ENCODE peak calls at places on chromosomes 2 and 18, in seven cellular contexts. One of them, this sample, is unnamed.

GRCh38 chr2:196278491-196278911 is 107.1 kb upstream of the STK17B start:
- DNase-seq in psoas muscle: peak
- DNase-seq in body of pancreas: no peak
- DNase-seq in fibroblast of lung: peak
- DNase-seq in coronary artery: no peak
- DNase-seq in heart left ventricle: no peak
- DNase-seq in BJ: no peak
- DNase-seq in this sample: no peak

GRCh38 chr2:120940726-120941256 is 205.1 kb downstream of the GLI2 start:
- DNase-seq in psoas muscle: no peak
- DNase-seq in body of pancreas: no peak
- DNase-seq in fibroblast of lung: no peak
- DNase-seq in coronary artery: no peak
- DNase-seq in heart left ventricle: no peak
- DNase-seq in BJ: no peak
- DNase-seq in this sample: no peak

GRCh38 chr2:36951574-36951973 is 14.8 kb downstream of the STRN start:
- DNase-seq in psoas muscle: no peak
- DNase-seq in body of pancreas: no peak
- DNase-seq in fibroblast of lung: peak
- DNase-seq in coronary artery: no peak
- DNase-seq in heart left ventricle: no peak
- DNase-seq in BJ: no peak
- DNase-seq in this sample: peak

GRCh38 chr2:75560022-75560767 is 544 bp downstream of the EVA1A start:
- DNase-seq in psoas muscle: no peak
- DNase-seq in body of pancreas: peak
- DNase-seq in fibroblast of lung: peak
- DNase-seq in coronary artery: no peak
- DNase-seq in heart left ventricle: no peak
- DNase-seq in BJ: no peak
- DNase-seq in this sample: no peak

GRCh38 chr2:147086715-147087114 is 758.1 kb upstream of the ACVR2A start:
- DNase-seq in psoas muscle: no peak
- DNase-seq in body of pancreas: no peak
- DNase-seq in fibroblast of lung: no peak
- DNase-seq in coronary artery: no peak
- DNase-seq in heart left ventricle: no peak
- DNase-seq in BJ: no peak
- DNase-seq in this sample: no peak

GRCh38 chr18:56563568-56563967 is 74.8 kb downstream of the TXNL1 start:
- DNase-seq in psoas muscle: no peak
- DNase-seq in body of pancreas: no peak
- DNase-seq in fibroblast of lung: no peak
- DNase-seq in coronary artery: no peak
- DNase-seq in heart left ventricle: no peak
- DNase-seq in BJ: no peak
- DNase-seq in this sample: no peak

GRCh38 chr2:161990741-161991140 is 83.3 kb downstream of the DPP4 start:
- DNase-seq in psoas muscle: no peak
- DNase-seq in body of pancreas: no peak
- DNase-seq in fibroblast of lung: peak
- DNase-seq in coronary artery: no peak
- DNase-seq in heart left ventricle: no peak
- DNase-seq in BJ: peak
- DNase-seq in this sample: no peak

GRCh38 chr2:24253303-24253919 is 78.6 kb downstream of the FAM228A start:
- DNase-seq in psoas muscle: no peak
- DNase-seq in body of pancreas: no peak
- DNase-seq in fibroblast of lung: peak
- DNase-seq in coronary artery: no peak
- DNase-seq in heart left ventricle: no peak
- DNase-seq in BJ: no peak
- DNase-seq in this sample: peak

GRCh38 chr2:96119389-96119751 is 3.0 kb upstream of the ADRA2B start:
- DNase-seq in psoas muscle: no peak
- DNase-seq in body of pancreas: no peak
- DNase-seq in fibroblast of lung: no peak
- DNase-seq in coronary artery: no peak
- DNase-seq in heart left ventricle: no peak
- DNase-seq in BJ: no peak
- DNase-seq in this sample: no peak

DNA sequence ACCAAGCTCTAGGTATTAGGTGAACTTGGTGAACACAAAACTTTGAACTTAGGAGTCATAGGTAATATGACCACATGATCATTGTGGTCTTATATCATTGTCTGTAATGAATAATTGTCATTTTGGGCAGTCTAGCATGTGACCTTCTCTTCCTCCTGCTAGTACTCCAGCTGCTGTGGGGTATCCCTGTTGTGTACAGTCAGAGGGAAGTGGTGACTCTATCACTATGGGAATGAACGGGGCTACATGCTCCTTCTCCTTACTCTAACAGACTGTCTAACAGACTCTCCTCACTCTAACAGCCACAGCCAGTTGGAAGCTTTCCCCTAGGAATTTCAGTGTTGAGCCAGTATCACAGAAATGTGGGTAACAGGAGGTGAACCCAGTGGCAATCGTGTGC is 68.2 kb upstream of the NEDD4L start:
- DNase-seq in psoas muscle: no peak
- DNase-seq in body of pancreas: no peak
- DNase-seq in fibroblast of lung: no peak
- DNase-seq in coronary artery: no peak
- DNase-seq in heart left ventricle: no peak
- DNase-seq in BJ: no peak
- DNase-seq in this sample: no peak
- H3K4me3 ChIP-seq in psoas muscle: no peak
- H3K4me3 ChIP-seq in body of pancreas: no peak
- H3K4me3 ChIP-seq in fibroblast of lung: no peak
- H3K4me3 ChIP-seq in coronary artery: no peak
- H3K4me3 ChIP-seq in heart left ventricle: no peak
- H3K4me3 ChIP-seq in BJ: no peak
- H3K4me3 ChIP-seq in this sample: no peak

GRCh38 chr2:20351555-20352229 is 1.0 kb upstream of the PUM2 start:
- DNase-seq in psoas muscle: no peak
- DNase-seq in body of pancreas: peak
- DNase-seq in fibroblast of lung: no peak
- DNase-seq in coronary artery: no peak
- DNase-seq in heart left ventricle: no peak
- DNase-seq in BJ: no peak
- DNase-seq in this sample: no peak

GRCh38 chr2:20352230-20353216 is 1.9 kb upstream of the PUM2 start:
- DNase-seq in psoas muscle: no peak
- DNase-seq in body of pancreas: no peak
- DNase-seq in fibroblast of lung: no peak
- DNase-seq in coronary artery: no peak
- DNase-seq in heart left ventricle: no peak
- DNase-seq in BJ: no peak
- DNase-seq in this sample: no peak

GRCh38 chr2:20349457-20350034 is 1.1 kb downstream of the PUM2 start:
- DNase-seq in psoas muscle: no peak
- DNase-seq in body of pancreas: no peak
- DNase-seq in fibroblast of lung: no peak
- DNase-seq in coronary artery: no peak
- DNase-seq in heart left ventricle: no peak
- DNase-seq in BJ: no peak
- DNase-seq in this sample: no peak

GRCh38 chr2:20350105-20350712 is 435 bp downstream of the PUM2 start:
- DNase-seq in psoas muscle: peak
- DNase-seq in body of pancreas: peak
- DNase-seq in fibroblast of lung: peak
- DNase-seq in coronary artery: peak
- DNase-seq in heart left ventricle: peak
- DNase-seq in BJ: no peak
- DNase-seq in this sample: peak

GRCh38 chr2:20350753-20351554 is at the start of gene PUM2:
- DNase-seq in psoas muscle: peak
- DNase-seq in body of pancreas: peak
- DNase-seq in fibroblast of lung: peak
- DNase-seq in coronary artery: peak
- DNase-seq in heart left ventricle: peak
- DNase-seq in BJ: peak
- DNase-seq in this sample: peak
- H3K4me3 ChIP-seq in psoas muscle: peak
- H3K4me3 ChIP-seq in body of pancreas: peak
- H3K4me3 ChIP-seq in fibroblast of lung: peak
- H3K4me3 ChIP-seq in coronary artery: peak
- H3K4me3 ChIP-seq in heart left ventricle: peak
- H3K4me3 ChIP-seq in BJ: peak
- H3K4me3 ChIP-seq in this sample: peak

GRCh38 chr2:64108842-64109241 is 35.4 kb downstream of the PELI1 start:
- DNase-seq in psoas muscle: no peak
- DNase-seq in body of pancreas: no peak
- DNase-seq in fibroblast of lung: no peak
- DNase-seq in coronary artery: no peak
- DNase-seq in heart left ventricle: no peak
- DNase-seq in BJ: no peak
- DNase-seq in this sample: no peak

GRCh38 chr2:64114912-64115277 is 29.3 kb downstream of the PELI1 start:
- DNase-seq in psoas muscle: no peak
- DNase-seq in body of pancreas: no peak
- DNase-seq in fibroblast of lung: no peak
- DNase-seq in coronary artery: no peak
- DNase-seq in heart left ventricle: no peak
- DNase-seq in BJ: no peak
- DNase-seq in this sample: no peak

GRCh38 chr2:64111426-64111825 is 32.8 kb downstream of the PELI1 start:
- DNase-seq in psoas muscle: no peak
- DNase-seq in body of pancreas: no peak
- DNase-seq in fibroblast of lung: no peak
- DNase-seq in coronary artery: no peak
- DNase-seq in heart left ventricle: no peak
- DNase-seq in BJ: no peak
- DNase-seq in this sample: no peak

GRCh38 chr2:64114063-64114911 is 29.9 kb downstream of the PELI1 start:
- DNase-seq in psoas muscle: no peak
- DNase-seq in body of pancreas: peak
- DNase-seq in fibroblast of lung: peak
- DNase-seq in coronary artery: no peak
- DNase-seq in heart left ventricle: no peak
- DNase-seq in BJ: peak
- DNase-seq in this sample: no peak

DNA sequence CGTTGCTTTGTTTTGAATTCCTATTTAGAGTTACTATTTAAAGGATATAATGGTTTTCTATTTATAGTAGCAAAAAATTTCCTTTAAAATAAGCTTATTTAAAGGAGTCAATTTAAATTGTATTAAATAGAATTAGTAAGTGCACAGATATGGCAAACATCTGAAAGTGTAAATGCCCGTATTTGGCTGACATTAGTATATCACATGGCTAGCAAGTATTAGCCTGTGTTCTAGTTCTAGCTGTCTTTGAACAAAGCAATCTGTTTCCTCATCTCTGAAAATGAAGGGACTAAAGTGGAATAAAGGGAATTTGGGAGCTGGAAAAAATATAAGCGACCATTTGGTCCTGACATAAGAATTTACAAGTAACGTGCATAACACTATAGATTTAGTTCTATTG is 32.2 kb downstream of the PELI1 start:
- DNase-seq in psoas muscle: no peak
- DNase-seq in body of pancreas: no peak
- DNase-seq in fibroblast of lung: no peak
- DNase-seq in coronary artery: no peak
- DNase-seq in heart left ventricle: no peak
- DNase-seq in BJ: no peak
- DNase-seq in this sample: no peak
- H3K4me3 ChIP-seq in psoas muscle: no peak
- H3K4me3 ChIP-seq in body of pancreas: no peak
- H3K4me3 ChIP-seq in fibroblast of lung: no peak
- H3K4me3 ChIP-seq in coronary artery: no peak
- H3K4me3 ChIP-seq in heart left ventricle: no peak
- H3K4me3 ChIP-seq in BJ: no peak
- H3K4me3 ChIP-seq in this sample: no peak

GRCh38 chr2:149020432-149020851 is 18.1 kb upstream of the LYPD6B start:
- DNase-seq in psoas muscle: no peak
- DNase-seq in body of pancreas: peak
- DNase-seq in fibroblast of lung: no peak
- DNase-seq in coronary artery: no peak
- DNase-seq in heart left ventricle: no peak
- DNase-seq in BJ: no peak
- DNase-seq in this sample: no peak

GRCh38 chr2:149021271-149021719 is 17.2 kb upstream of the LYPD6B start:
- DNase-seq in psoas muscle: no peak
- DNase-seq in body of pancreas: no peak
- DNase-seq in fibroblast of lung: no peak
- DNase-seq in coronary artery: no peak
- DNase-seq in heart left ventricle: no peak
- DNase-seq in BJ: no peak
- DNase-seq in this sample: no peak

GRCh38 chr2:149019768-149020167 is 18.7 kb upstream of the LYPD6B start:
- DNase-seq in psoas muscle: no peak
- DNase-seq in body of pancreas: no peak
- DNase-seq in fibroblast of lung: no peak
- DNase-seq in coronary artery: no peak
- DNase-seq in heart left ventricle: no peak
- DNase-seq in BJ: no peak
- DNase-seq in this sample: no peak

GRCh38 chr2:149017116-149017985 is 21.1 kb upstream of the LYPD6B start:
- DNase-seq in psoas muscle: peak
- DNase-seq in body of pancreas: peak
- DNase-seq in fibroblast of lung: peak
- DNase-seq in coronary artery: no peak
- DNase-seq in heart left ventricle: peak
- DNase-seq in BJ: no peak
- DNase-seq in this sample: peak

GRCh38 chr2:149018971-149019370 is 19.5 kb upstream of the LYPD6B start:
- DNase-seq in psoas muscle: no peak
- DNase-seq in body of pancreas: no peak
- DNase-seq in fibroblast of lung: no peak
- DNase-seq in coronary artery: no peak
- DNase-seq in heart left ventricle: no peak
- DNase-seq in BJ: no peak
- DNase-seq in this sample: no peak
- H3K4me3 ChIP-seq in psoas muscle: no peak
- H3K4me3 ChIP-seq in body of pancreas: no peak
- H3K4me3 ChIP-seq in fibroblast of lung: no peak
- H3K4me3 ChIP-seq in coronary artery: no peak
- H3K4me3 ChIP-seq in heart left ventricle: no peak
- H3K4me3 ChIP-seq in BJ: no peak
- H3K4me3 ChIP-seq in this sample: no peak

GRCh38 chr2:68318686-68319396 is 908 bp downstream of the CNRIP1 start:
- DNase-seq in psoas muscle: no peak
- DNase-seq in body of pancreas: no peak
- DNase-seq in fibroblast of lung: peak
- DNase-seq in coronary artery: peak
- DNase-seq in heart left ventricle: peak
- DNase-seq in BJ: no peak
- DNase-seq in this sample: peak
- H3K4me3 ChIP-seq in psoas muscle: peak
- H3K4me3 ChIP-seq in body of pancreas: peak
- H3K4me3 ChIP-seq in fibroblast of lung: peak
- H3K4me3 ChIP-seq in coronary artery: peak
- H3K4me3 ChIP-seq in heart left ventricle: peak
- H3K4me3 ChIP-seq in BJ: peak
- H3K4me3 ChIP-seq in this sample: peak

DNA sequence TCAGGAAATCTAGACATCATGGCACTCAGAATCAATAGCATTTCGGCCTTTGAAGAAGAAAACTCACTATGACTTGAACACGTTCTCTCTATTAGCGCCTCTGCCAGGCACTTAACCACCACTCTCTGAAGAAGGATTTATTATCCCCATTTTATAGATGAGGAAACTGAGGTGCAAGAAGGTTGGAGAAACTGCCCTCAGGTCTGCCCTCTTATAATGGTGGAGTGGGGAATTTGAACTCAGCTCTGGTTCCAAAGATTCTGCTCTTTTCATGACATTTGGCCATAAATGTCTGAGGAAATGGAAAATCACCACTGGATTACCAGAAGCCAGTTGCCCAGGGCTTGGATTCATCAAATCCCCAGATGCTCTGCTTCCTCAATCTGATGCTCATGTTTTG is 68.0 kb downstream of the ANTXR1 start:
- DNase-seq in psoas muscle: no peak
- DNase-seq in body of pancreas: no peak
- DNase-seq in fibroblast of lung: no peak
- DNase-seq in coronary artery: no peak
- DNase-seq in heart left ventricle: no peak
- DNase-seq in BJ: no peak
- DNase-seq in this sample: no peak
- H3K4me3 ChIP-seq in psoas muscle: no peak
- H3K4me3 ChIP-seq in body of pancreas: no peak
- H3K4me3 ChIP-seq in fibroblast of lung: no peak
- H3K4me3 ChIP-seq in coronary artery: no peak
- H3K4me3 ChIP-seq in heart left ventricle: no peak
- H3K4me3 ChIP-seq in BJ: no peak
- H3K4me3 ChIP-seq in this sample: no peak